ENCODE peak calls at places on chromosomes 13 and 19, in nine cellular contexts. One of them, this sample, is unnamed.

GRCh38 chr13:73220966-73221720 is 162.3 kb downstream of the KLF5 start:
- DNase-seq in germinal center: no peak
- DNase-seq in SJSA1: no peak
- DNase-seq in C1 segment of cervical spinal cord: no peak
- DNase-seq in fibroblast of lung: peak; percentile 34
- DNase-seq in kidney tubule cell: peak; percentile 63
- DNase-seq in T-helper 17 cell: no peak
- DNase-seq in NCI-H1417: no peak
- DNase-seq in activated T-cell treated with anti-CD3 and anti-CD28 coated beads for 1 hour: no peak
- DNase-seq in this sample: no peak

GRCh38 chr13:101811440-101811839 is 359.0 kb downstream of the ITGBL1 start:
- DNase-seq in C1 segment of cervical spinal cord: no peak
- DNase-seq in fibroblast of lung: no peak
- DNase-seq in T-helper 17 cell: no peak
- DNase-seq in germinal center: no peak
- DNase-seq in activated T-cell treated with anti-CD3 and anti-CD28 coated beads for 1 hour: no peak
- DNase-seq in kidney tubule cell: no peak
- DNase-seq in NCI-H1417: no peak
- DNase-seq in SJSA1: no peak
- DNase-seq in this sample: no peak

GRCh38 chr13:51681037-51681678 is 96.9 kb downstream of the WDFY2 start:
- DNase-seq in kidney tubule cell: peak; percentile 44
- DNase-seq in SJSA1: no peak
- DNase-seq in NCI-H1417: no peak
- DNase-seq in C1 segment of cervical spinal cord: no peak
- DNase-seq in fibroblast of lung: peak; percentile 89
- DNase-seq in germinal center: no peak
- DNase-seq in T-helper 17 cell: no peak
- DNase-seq in activated T-cell treated with anti-CD3 and anti-CD28 coated beads for 1 hour: no peak
- DNase-seq in this sample: no peak

GRCh38 chr19:38699027-38699346 is 45.3 kb downstream of the CAPN12 start:
- DNase-seq in NCI-H1417: no peak
- DNase-seq in activated T-cell treated with anti-CD3 and anti-CD28 coated beads for 1 hour: no peak
- DNase-seq in fibroblast of lung: no peak
- DNase-seq in SJSA1: no peak
- DNase-seq in germinal center: no peak
- DNase-seq in kidney tubule cell: no peak
- DNase-seq in T-helper 17 cell: no peak
- DNase-seq in C1 segment of cervical spinal cord: no peak
- DNase-seq in this sample: no peak

GRCh38 chr19:41373993-41374392 is 2.3 kb upstream of the TMEM91 start:
- DNase-seq in T-helper 17 cell: no peak
- DNase-seq in germinal center: no peak
- DNase-seq in activated T-cell treated with anti-CD3 and anti-CD28 coated beads for 1 hour: no peak
- DNase-seq in NCI-H1417: peak; percentile 76
- DNase-seq in C1 segment of cervical spinal cord: peak; percentile 73
- DNase-seq in kidney tubule cell: no peak
- DNase-seq in fibroblast of lung: peak; percentile 90
- DNase-seq in SJSA1: peak; percentile 75
- DNase-seq in this sample: no peak

GRCh38 chr13:46160474-46161066 is 21.4 kb downstream of the LCP1 start:
- DNase-seq in SJSA1: no peak
- DNase-seq in kidney tubule cell: peak; percentile 69
- DNase-seq in C1 segment of cervical spinal cord: no peak
- DNase-seq in T-helper 17 cell: no peak
- DNase-seq in germinal center: peak; percentile 65
- DNase-seq in NCI-H1417: peak; percentile 58
- DNase-seq in activated T-cell treated with anti-CD3 and anti-CD28 coated beads for 1 hour: no peak
- DNase-seq in fibroblast of lung: peak; percentile 40
- DNase-seq in this sample: no peak

GRCh38 chr13:35255241-35255640 is 221.2 kb downstream of the MAB21L1 start:
- DNase-seq in SJSA1: no peak
- DNase-seq in T-helper 17 cell: no peak
- DNase-seq in NCI-H1417: no peak
- DNase-seq in germinal center: no peak
- DNase-seq in activated T-cell treated with anti-CD3 and anti-CD28 coated beads for 1 hour: no peak
- DNase-seq in C1 segment of cervical spinal cord: no peak
- DNase-seq in fibroblast of lung: no peak
- DNase-seq in kidney tubule cell: no peak
- DNase-seq in this sample: no peak

GRCh38 chr19:7983995-7984837 is 21.2 kb downstream of the ELAVL1 start:
- DNase-seq in T-helper 17 cell: no peak
- DNase-seq in kidney tubule cell: peak; percentile 55
- DNase-seq in SJSA1: no peak
- DNase-seq in C1 segment of cervical spinal cord: no peak
- DNase-seq in fibroblast of lung: no peak
- DNase-seq in NCI-H1417: no peak
- DNase-seq in germinal center: no peak
- DNase-seq in activated T-cell treated with anti-CD3 and anti-CD28 coated beads for 1 hour: no peak
- DNase-seq in this sample: no peak

GRCh38 chr13:30841161-30841560 is 64.9 kb upstream of the MEDAG start:
- DNase-seq in SJSA1: no peak
- DNase-seq in germinal center: no peak
- DNase-seq in activated T-cell treated with anti-CD3 and anti-CD28 coated beads for 1 hour: no peak
- DNase-seq in kidney tubule cell: peak; percentile 79
- DNase-seq in fibroblast of lung: no peak
- DNase-seq in NCI-H1417: no peak
- DNase-seq in T-helper 17 cell: no peak
- DNase-seq in C1 segment of cervical spinal cord: no peak
- DNase-seq in this sample: no peak

GRCh38 chr13:97223711-97224461 is 1.8 kb downstream of the MBNL2 start:
- DNase-seq in T-helper 17 cell: peak; percentile 24
- DNase-seq in fibroblast of lung: peak; percentile 95
- DNase-seq in kidney tubule cell: peak; percentile 88
- DNase-seq in C1 segment of cervical spinal cord: peak; percentile 70
- DNase-seq in germinal center: peak; percentile 55
- DNase-seq in SJSA1: peak; percentile 64
- DNase-seq in activated T-cell treated with anti-CD3 and anti-CD28 coated beads for 1 hour: no peak
- DNase-seq in NCI-H1417: peak; percentile 23
- DNase-seq in this sample: no peak

GRCh38 chr19:3345850-3346460 is 20.4 kb upstream of the NFIC start:
- DNase-seq in germinal center: no peak
- DNase-seq in SJSA1: no peak
- DNase-seq in C1 segment of cervical spinal cord: no peak
- DNase-seq in kidney tubule cell: no peak
- DNase-seq in fibroblast of lung: no peak
- DNase-seq in activated T-cell treated with anti-CD3 and anti-CD28 coated beads for 1 hour: no peak
- DNase-seq in T-helper 17 cell: no peak
- DNase-seq in NCI-H1417: no peak
- DNase-seq in this sample: no peak

GRCh38 chr13:70964124-70964523 is 855.9 kb upstream of the KLHL1 start:
- DNase-seq in fibroblast of lung: no peak
- DNase-seq in C1 segment of cervical spinal cord: no peak
- DNase-seq in kidney tubule cell: no peak
- DNase-seq in germinal center: no peak
- DNase-seq in T-helper 17 cell: no peak
- DNase-seq in SJSA1: no peak
- DNase-seq in NCI-H1417: no peak
- DNase-seq in activated T-cell treated with anti-CD3 and anti-CD28 coated beads for 1 hour: no peak
- DNase-seq in this sample: no peak

GRCh38 chr13:31670831-31671617 is 68.3 kb upstream of the RXFP2 start:
- DNase-seq in germinal center: no peak
- DNase-seq in SJSA1: no peak
- DNase-seq in activated T-cell treated with anti-CD3 and anti-CD28 coated beads for 1 hour: no peak
- DNase-seq in T-helper 17 cell: no peak
- DNase-seq in kidney tubule cell: peak; percentile 17
- DNase-seq in C1 segment of cervical spinal cord: no peak
- DNase-seq in NCI-H1417: no peak
- DNase-seq in fibroblast of lung: no peak
- DNase-seq in this sample: no peak

GRCh38 chr13:66899955-66900354 is 330.2 kb downstream of the PCDH9 start:
- DNase-seq in SJSA1: no peak
- DNase-seq in C1 segment of cervical spinal cord: no peak
- DNase-seq in activated T-cell treated with anti-CD3 and anti-CD28 coated beads for 1 hour: no peak
- DNase-seq in kidney tubule cell: no peak
- DNase-seq in fibroblast of lung: peak; percentile 39
- DNase-seq in T-helper 17 cell: no peak
- DNase-seq in NCI-H1417: no peak
- DNase-seq in germinal center: no peak
- DNase-seq in this sample: no peak

GRCh38 chr13:40130871-40131636 is 475.6 kb downstream of the COG6 start:
- DNase-seq in fibroblast of lung: peak; percentile 68
- DNase-seq in T-helper 17 cell: no peak
- DNase-seq in germinal center: no peak
- DNase-seq in C1 segment of cervical spinal cord: no peak
- DNase-seq in activated T-cell treated with anti-CD3 and anti-CD28 coated beads for 1 hour: no peak
- DNase-seq in NCI-H1417: no peak
- DNase-seq in SJSA1: no peak
- DNase-seq in kidney tubule cell: peak; percentile 85
- DNase-seq in this sample: no peak

GRCh38 chr13:51026016-51026415 is 85.1 kb downstream of the C13orf42 start:
- DNase-seq in activated T-cell treated with anti-CD3 and anti-CD28 coated beads for 1 hour: no peak
- DNase-seq in NCI-H1417: no peak
- DNase-seq in fibroblast of lung: no peak
- DNase-seq in SJSA1: no peak
- DNase-seq in germinal center: no peak
- DNase-seq in kidney tubule cell: no peak
- DNase-seq in C1 segment of cervical spinal cord: no peak
- DNase-seq in T-helper 17 cell: no peak
- DNase-seq in this sample: no peak

GRCh38 chr19:41694196-41694595 is 6.1 kb upstream of the CEACAM7 start:
- DNase-seq in SJSA1: no peak
- DNase-seq in NCI-H1417: no peak
- DNase-seq in T-helper 17 cell: no peak
- DNase-seq in fibroblast of lung: no peak
- DNase-seq in C1 segment of cervical spinal cord: no peak
- DNase-seq in activated T-cell treated with anti-CD3 and anti-CD28 coated beads for 1 hour: no peak
- DNase-seq in kidney tubule cell: no peak
- DNase-seq in germinal center: no peak
- DNase-seq in this sample: no peak

GRCh38 chr13:71540098-71540497 is 326.9 kb downstream of the DACH1 start:
- DNase-seq in T-helper 17 cell: no peak
- DNase-seq in germinal center: no peak
- DNase-seq in NCI-H1417: no peak
- DNase-seq in activated T-cell treated with anti-CD3 and anti-CD28 coated beads for 1 hour: no peak
- DNase-seq in C1 segment of cervical spinal cord: no peak
- DNase-seq in SJSA1: no peak
- DNase-seq in fibroblast of lung: no peak
- DNase-seq in kidney tubule cell: no peak
- DNase-seq in this sample: no peak

GRCh38 chr19:27691991-27692390 is 1521.0 kb downstream of the UQCRFS1 start:
- DNase-seq in SJSA1: no peak
- DNase-seq in C1 segment of cervical spinal cord: no peak
- DNase-seq in kidney tubule cell: no peak
- DNase-seq in T-helper 17 cell: no peak
- DNase-seq in activated T-cell treated with anti-CD3 and anti-CD28 coated beads for 1 hour: no peak
- DNase-seq in NCI-H1417: no peak
- DNase-seq in fibroblast of lung: no peak
- DNase-seq in germinal center: no peak
- DNase-seq in this sample: no peak

GRCh38 chr13:100148422-100148821 is 59.5 kb downstream of the PCCA start:
- DNase-seq in kidney tubule cell: no peak
- DNase-seq in NCI-H1417: no peak
- DNase-seq in SJSA1: no peak
- DNase-seq in T-helper 17 cell: no peak
- DNase-seq in fibroblast of lung: no peak
- DNase-seq in C1 segment of cervical spinal cord: no peak
- DNase-seq in germinal center: no peak
- DNase-seq in activated T-cell treated with anti-CD3 and anti-CD28 coated beads for 1 hour: no peak
- DNase-seq in this sample: no peak

GRCh38 chr13:78183737-78184136 is 265.1 kb upstream of the EDNRB start:
- DNase-seq in kidney tubule cell: no peak
- DNase-seq in SJSA1: no peak
- DNase-seq in fibroblast of lung: no peak
- DNase-seq in activated T-cell treated with anti-CD3 and anti-CD28 coated beads for 1 hour: no peak
- DNase-seq in germinal center: no peak
- DNase-seq in C1 segment of cervical spinal cord: no peak
- DNase-seq in T-helper 17 cell: no peak
- DNase-seq in NCI-H1417: no peak
- DNase-seq in this sample: no peak

GRCh38 chr13:97437729-97438128 is 3.8 kb downstream of the RAP2A start:
- DNase-seq in C1 segment of cervical spinal cord: no peak
- DNase-seq in activated T-cell treated with anti-CD3 and anti-CD28 coated beads for 1 hour: no peak
- DNase-seq in germinal center: no peak
- DNase-seq in SJSA1: no peak
- DNase-seq in kidney tubule cell: no peak
- DNase-seq in T-helper 17 cell: no peak
- DNase-seq in fibroblast of lung: no peak
- DNase-seq in NCI-H1417: no peak
- DNase-seq in this sample: no peak

GRCh38 chr19:55463583-55464031 is 944 bp downstream of the C19orf85 start:
- DNase-seq in activated T-cell treated with anti-CD3 and anti-CD28 coated beads for 1 hour: no peak
- DNase-seq in T-helper 17 cell: no peak
- DNase-seq in SJSA1: no peak
- DNase-seq in kidney tubule cell: no peak
- DNase-seq in fibroblast of lung: no peak
- DNase-seq in C1 segment of cervical spinal cord: no peak
- DNase-seq in germinal center: no peak
- DNase-seq in NCI-H1417: no peak
- DNase-seq in this sample: no peak

GRCh38 chr13:26685606-26686005 is 75.0 kb downstream of the GPR12 start:
- DNase-seq in C1 segment of cervical spinal cord: no peak
- DNase-seq in fibroblast of lung: no peak
- DNase-seq in SJSA1: no peak
- DNase-seq in kidney tubule cell: no peak
- DNase-seq in activated T-cell treated with anti-CD3 and anti-CD28 coated beads for 1 hour: no peak
- DNase-seq in germinal center: no peak
- DNase-seq in NCI-H1417: no peak
- DNase-seq in T-helper 17 cell: no peak
- DNase-seq in this sample: no peak

GRCh38 chr13:104920091-104920490 is 1615.4 kb downstream of the EFNB2 start:
- DNase-seq in SJSA1: no peak
- DNase-seq in germinal center: no peak
- DNase-seq in T-helper 17 cell: no peak
- DNase-seq in NCI-H1417: no peak
- DNase-seq in C1 segment of cervical spinal cord: no peak
- DNase-seq in fibroblast of lung: no peak
- DNase-seq in kidney tubule cell: no peak
- DNase-seq in activated T-cell treated with anti-CD3 and anti-CD28 coated beads for 1 hour: no peak
- DNase-seq in this sample: no peak

GRCh38 chr19:45428385-45429231 is 4.9 kb upstream of the ERCC1 start:
- DNase-seq in germinal center: peak; percentile 11
- DNase-seq in T-helper 17 cell: no peak
- DNase-seq in activated T-cell treated with anti-CD3 and anti-CD28 coated beads for 1 hour: no peak
- DNase-seq in SJSA1: peak; percentile 72
- DNase-seq in kidney tubule cell: peak; percentile 38
- DNase-seq in NCI-H1417: no peak
- DNase-seq in C1 segment of cervical spinal cord: no peak
- DNase-seq in fibroblast of lung: peak; percentile 54
- DNase-seq in this sample: no peak

GRCh38 chr13:40486518-40487163 is 179.8 kb downstream of the FOXO1 start:
- DNase-seq in SJSA1: no peak
- DNase-seq in activated T-cell treated with anti-CD3 and anti-CD28 coated beads for 1 hour: no peak
- DNase-seq in T-helper 17 cell: no peak
- DNase-seq in fibroblast of lung: no peak
- DNase-seq in kidney tubule cell: no peak
- DNase-seq in C1 segment of cervical spinal cord: no peak
- DNase-seq in germinal center: no peak
- DNase-seq in NCI-H1417: no peak
- DNase-seq in this sample: no peak

GRCh38 chr13:28792992-28793391 is 27.1 kb upstream of the MTUS2 start:
- DNase-seq in activated T-cell treated with anti-CD3 and anti-CD28 coated beads for 1 hour: no peak
- DNase-seq in NCI-H1417: no peak
- DNase-seq in kidney tubule cell: peak; percentile 36
- DNase-seq in germinal center: no peak
- DNase-seq in fibroblast of lung: peak; percentile 68
- DNase-seq in SJSA1: no peak
- DNase-seq in T-helper 17 cell: no peak
- DNase-seq in C1 segment of cervical spinal cord: no peak
- DNase-seq in this sample: no peak

GRCh38 chr13:27712421-27712820 is 79.9 kb upstream of the GSX1 start:
- DNase-seq in kidney tubule cell: peak; percentile 16
- DNase-seq in germinal center: peak; percentile 29
- DNase-seq in C1 segment of cervical spinal cord: no peak
- DNase-seq in activated T-cell treated with anti-CD3 and anti-CD28 coated beads for 1 hour: peak; percentile 10
- DNase-seq in SJSA1: no peak
- DNase-seq in T-helper 17 cell: no peak
- DNase-seq in fibroblast of lung: no peak
- DNase-seq in NCI-H1417: no peak
- DNase-seq in this sample: no peak